ENCODE peak calls at places on chromosomes 12 and 14, in eight cellular contexts. J, L, O, Q, D, Z, A and N are unnamed samples. For H3K36me3, the result is how much of the 10 kb centered on the place peaks cover.

GRCh38 chr12:86719381-86719780 is 463.2 kb upstream of the MGAT4C start:
- DNase-seq in O (no peak), A (peak), L (no peak), D (no peak), Q (no peak), Z (no peak), J (peak), N (no peak)

GRCh38 chr12:95648990-95649791 is 97.9 kb upstream of the USP44 start:
- DNase-seq in A (peak), Z (peak), J (peak), D (no peak), L (no peak), O (no peak), Q (no peak), N (peak)

GRCh38 chr14:66600416-66600815 is 92.5 kb downstream of the GPHN start:
- DNase-seq in O (no peak), A (peak), Z (no peak), J (peak), Q (no peak), L (no peak), D (no peak), N (no peak)

GRCh38 chr12:105922670-105923102 is 216.1 kb downstream of the NUAK1 start:
- DNase-seq in Q (no peak), Z (no peak), J (peak), O (no peak), A (peak), L (no peak), D (no peak), N (no peak)

GRCh38 chr12:52924764-52925716 is 20.2 kb upstream of the KRT8 start:
- DNase-seq in L (no peak), J (peak), D (no peak), O (peak), A (peak), Q (peak), Z (peak), N (peak)

GRCh38 chr14:76768201-76768656 is 7.0 kb downstream of the VASH1 start:
- DNase-seq in D (peak), O (peak), Z (no peak), L (peak), Q (peak), J (no peak), A (no peak), N (peak)

GRCh38 chr12:116864371-116865160 is 16.7 kb downstream of the HRK start:
- DNase-seq in Q (no peak), O (no peak), L (no peak), A (peak), Z (no peak), D (no peak), J (peak), N (no peak)

GRCh38 chr12:91367234-91367849 is 184.7 kb upstream of the DCN start:
- DNase-seq in Q (no peak), L (no peak), A (peak), J (peak), Z (peak), D (no peak), O (no peak), N (no peak)

GRCh38 chr14:103188691-103189480 is 65.6 kb downstream of the TNFAIP2 start:
- DNase-seq in O (no peak), A (no peak), Q (no peak), D (peak), J (no peak), L (no peak), Z (no peak), N (no peak)

GRCh38 chr12:28253175-28253641 is 63.0 kb downstream of the CCDC91 start:
- DNase-seq in Q (no peak), O (no peak), D (no peak), J (peak), A (peak), L (no peak), Z (no peak), N (no peak)

GRCh38 chr12:89344043-89344861 is 8.0 kb downstream of the DUSP6 start:
- DNase-seq in D (no peak), O (no peak), Q (no peak), L (no peak), J (no peak), Z (no peak), A (no peak), N (no peak)

GRCh38 chr14:50855558-50855957 is 16.3 kb upstream of the ABHD12B start:
- DNase-seq in D (no peak), L (no peak), Q (no peak), J (peak), A (no peak), O (no peak), Z (no peak), N (no peak)

GRCh38 chr14:54686871-54687749 is 120.2 kb downstream of the SAMD4A start:
- DNase-seq in O (no peak), Z (no peak), J (peak), L (no peak), D (peak), A (no peak), Q (no peak), N (no peak)

GRCh38 chr14:89910706-89911017 is 43.9 kb downstream of the EFCAB11 start:
- DNase-seq in O (no peak), J (no peak), Z (no peak), L (no peak), Q (no peak), D (no peak), A (no peak), N (no peak)

GRCh38 chr12:124694250-124694649 is 126.8 kb upstream of the NCOR2 start:
- DNase-seq in Q (no peak), A (no peak), D (no peak), Z (no peak), L (no peak), O (no peak), J (no peak), N (no peak)

GRCh38 chr14:71203306-71203705 is 296.0 kb downstream of the PCNX1 start:
- DNase-seq in D (no peak), J (peak), A (peak), O (no peak), Z (no peak), Q (no peak), L (no peak), N (no peak)

GRCh38 chr12:64760808-64761573 is 1.8 kb upstream of the GNS start:
- DNase-seq in Q (no peak), Z (no peak), O (no peak), J (no peak), L (no peak), D (no peak), A (no peak), N (no peak)

GRCh38 chr14:49405291-49405690 is 180.9 kb downstream of the RPS29 start:
- DNase-seq in Z (no peak), J (peak), A (peak), D (no peak), L (no peak), O (no peak), Q (peak), N (no peak)

GRCh38 chr14:24315243-24315806 is 4.0 kb downstream of the LTB4R start:
- DNase-seq in O (no peak), L (no peak), A (no peak), Z (no peak), D (no peak), Q (no peak), J (no peak), N (no peak)

GRCh38 chr12:29717540-29718100 is 66.1 kb downstream of the TMTC1 start:
- DNase-seq in A (no peak), D (no peak), Q (no peak), L (no peak), O (no peak), Z (no peak), J (no peak), N (no peak)

GRCh38 chr12:76622351-76622750 is 62.8 kb upstream of the OSBPL8 start:
- DNase-seq in L (no peak), A (no peak), D (no peak), Z (no peak), Q (no peak), O (no peak), J (no peak), N (no peak)

GRCh38 chr14:56635041-56635440 is 55.4 kb downstream of the TMEM260 start:
- DNase-seq in L (no peak), Q (no peak), D (no peak), J (no peak), O (no peak), A (no peak), Z (no peak), N (no peak)

GRCh38 chr14:23348297-23348655 is 4.4 kb downstream of the SLC22A17 start:
- DNase-seq in O (no peak), L (no peak), A (no peak), Z (no peak), Q (peak), D (no peak), J (no peak), N (no peak)

GRCh38 chr12:817941-818600 is 65.7 kb downstream of the WNK1 start:
- DNase-seq in Q (no peak), A (no peak), D (no peak), J (no peak), L (no peak), O (no peak), Z (no peak), N (no peak)

GRCh38 chr12:76591461-76591860 is 31.9 kb upstream of the OSBPL8 start:
- DNase-seq in D (no peak), J (peak), Q (no peak), L (no peak), A (peak), Z (no peak), O (no peak), N (no peak)

GRCh38 chr12:49705479-49706267 is 1.5 kb downstream of the FMNL3 start:
- DNase-seq in A (peak), L (no peak), D (peak), Q (peak), Z (no peak), O (peak), J (peak), N (no peak)
- H3K4me3 ChIP-seq in A (peak), L (peak), D (peak), Q (peak), Z (no peak), O (no peak), J (peak), N (peak)

GRCh38 chr14:21913759-21914158 is 240.1 kb upstream of the OR4E1 start:
- DNase-seq in O (peak), D (no peak), L (peak), Z (peak), J (peak), Q (peak), A (peak), N (no peak)

GRCh38 chr14:21915814-21916213 is 242.2 kb upstream of the OR4E1 start:
- DNase-seq in D (no peak), A (no peak), Z (no peak), J (no peak), Q (no peak), O (peak), L (no peak), N (no peak)

GRCh38 chr14:21921453-21921852 is 247.8 kb upstream of the OR4E1 start:
- DNase-seq in O (no peak), J (no peak), A (no peak), Z (no peak), L (no peak), Q (no peak), D (no peak), N (no peak)

GRCh38 chr14:21923820-21924219 is 250.2 kb upstream of the OR4E1 start:
- DNase-seq in D (no peak), J (no peak), A (no peak), L (peak), Q (no peak), Z (no peak), O (no peak), N (no peak)

GRCh38 chr14:21917699-21918436 is 244.2 kb upstream of the OR4E1 start:
- DNase-seq in O (peak), Z (peak), J (peak), A (peak), L (peak), D (no peak), Q (peak), N (no peak)
- H3K36me3 ChIP-seq in O (under half), Z (under half), J (under half), A (under half), L (under half), D (under half), Q (under half), N (under half)

GRCh38 chr12:55955800-55956508 is 9.9 kb downstream of the PMEL start:
- DNase-seq in D (no peak), A (peak), J (peak), O (no peak), L (peak), Z (peak), Q (no peak), N (peak)

GRCh38 chr12:55955344-55955743 is 10.5 kb downstream of the PMEL start:
- DNase-seq in Q (no peak), A (no peak), O (no peak), Z (no peak), D (no peak), J (no peak), L (no peak), N (no peak)

GRCh38 chr12:55957106-55957859 is 8.6 kb downstream of the PMEL start:
- DNase-seq in D (no peak), A (no peak), Z (no peak), Q (no peak), O (peak), L (no peak), J (no peak), N (no peak)
- H3K27ac ChIP-seq in D (no peak), A (no peak), Z (peak), Q (no peak), O (peak), L (no peak), J (no peak), N (peak)

DNA sequence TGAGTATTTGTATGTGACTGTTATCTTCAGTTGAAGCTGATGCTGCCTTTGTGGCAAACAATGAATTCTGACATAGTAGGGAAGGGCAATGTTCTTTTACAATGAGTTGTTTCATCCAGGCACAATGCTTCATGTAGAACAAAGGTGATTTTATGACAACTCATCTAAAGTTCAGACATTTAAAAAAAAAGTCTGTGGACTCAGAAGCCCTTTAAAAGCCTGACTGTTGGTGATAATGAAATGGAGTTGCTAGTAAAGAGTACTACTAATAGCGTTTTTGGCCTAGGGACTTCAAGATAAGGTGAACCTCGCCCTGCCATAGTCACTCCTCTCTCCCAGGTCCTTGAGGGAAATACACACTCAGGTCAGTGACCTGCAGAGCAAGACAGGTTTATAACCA is 105.1 kb downstream of the AKAP6 start:
- DNase-seq in D (no peak), A (no peak), Z (no peak), O (no peak), Q (no peak), L (no peak), J (no peak), N (no peak)
- H3K4me3 ChIP-seq in D (peak), A (no peak), Z (no peak), O (no peak), Q (no peak), L (no peak), J (no peak), N (no peak)

DNA sequence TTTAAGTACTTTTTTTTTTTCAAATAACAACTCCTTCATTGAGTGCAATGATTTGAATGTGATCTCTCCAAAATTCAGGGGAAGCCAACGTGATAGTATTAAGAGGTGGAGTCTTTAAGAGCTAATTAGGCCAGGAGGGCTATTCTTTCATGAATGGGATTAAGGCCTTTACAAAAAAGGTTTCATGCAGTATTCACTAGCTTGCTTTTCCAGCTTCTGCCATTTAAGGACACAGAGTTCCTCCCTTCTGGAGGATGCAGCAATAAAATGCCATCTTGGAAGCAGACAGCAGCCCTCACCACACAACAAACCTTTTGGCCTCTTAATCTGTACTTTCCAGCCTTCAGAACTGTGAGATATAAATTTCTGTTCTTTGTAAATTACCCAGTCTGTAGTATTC is 586.8 kb upstream of the LMO3 start:
- DNase-seq in L (no peak), A (no peak), Z (no peak), O (no peak), D (no peak), Q (no peak), J (no peak), N (no peak)
- H3K36me3 ChIP-seq in L (under half), A (under half), Z (under half), O (under half), D (under half), Q (under half), J (under half), N (under half)

GRCh38 chr12:7130537-7130790 is 293 bp downstream of the CLSTN3 start:
- DNase-seq in Z (no peak), O (no peak), J (no peak), L (no peak), A (no peak), Q (no peak), D (no peak), N (no peak)

GRCh38 chr12:7128681-7129593 is at the start of gene RBP5:
- DNase-seq in Z (no peak), D (no peak), J (no peak), A (no peak), L (no peak), O (no peak), Q (peak), N (no peak)

GRCh38 chr12:7131502-7131866 is 1.3 kb downstream of the CLSTN3 start:
- DNase-seq in J (no peak), O (no peak), A (no peak), Q (no peak), L (peak), D (no peak), Z (no peak), N (no peak)

GRCh38 chr12:7130791-7131501 is 775 bp downstream of the CLSTN3 start:
- DNase-seq in L (peak), O (peak), J (peak), Q (peak), A (peak), Z (no peak), D (peak), N (no peak)

GRCh38 chr12:7129647-7130536 is at the start of gene CLSTN3:
- DNase-seq in A (peak), J (peak), L (peak), O (peak), D (peak), Z (no peak), Q (peak), N (no peak)
- H3K27ac ChIP-seq in A (peak), J (no peak), L (peak), O (peak), D (peak), Z (peak), Q (no peak), N (no peak)

DNA sequence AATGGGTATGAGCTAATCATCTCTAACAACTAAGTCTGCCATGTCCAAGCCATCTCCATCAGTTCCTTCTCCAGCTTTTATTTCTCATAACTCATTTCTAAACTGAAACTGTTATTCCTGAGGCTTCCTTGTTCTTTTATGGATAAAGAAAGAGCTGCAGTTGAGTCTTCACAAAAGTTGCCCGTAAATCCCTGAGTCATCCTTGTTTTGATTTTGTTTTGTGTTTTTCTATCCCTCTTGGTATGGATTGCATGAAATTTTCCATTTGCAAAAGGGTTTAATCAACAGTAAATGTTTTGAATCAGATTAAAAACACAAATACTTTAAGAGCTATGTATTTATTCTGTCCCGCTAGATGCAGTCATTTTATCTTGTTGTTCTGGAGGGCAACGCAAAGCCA is 290.6 kb downstream of the EGLN3 start:
- DNase-seq in D (no peak), A (no peak), Z (no peak), Q (no peak), J (no peak), O (no peak), L (no peak), N (no peak)
- H3K4me3 ChIP-seq in D (no peak), A (no peak), Z (no peak), Q (no peak), J (no peak), O (no peak), L (no peak), N (no peak)